ENCODE peak calls at places on chromosomes 13 and 19, in six cellular contexts. N is activated effector memory CD4-positive, alpha-beta T cell treated with Interleukin-2 at 50 U/mL for 16 hours; Y is H54; V is CD8-positive, alpha-beta T cell; I is SK-MEL-5; M is bronchial epithelial cell. G is an unnamed sample.

GRCh38 chr13:30016398-30016797 is 166.0 kb upstream of the UBL3 start:
- DNase-seq in N (no peak), Y (no peak), V (no peak), I (no peak), M (no peak), G (no peak)

GRCh38 chr13:36801035-36801434 is 18.0 kb upstream of the RFXAP start:
- DNase-seq in N (no peak), Y (no peak), V (no peak), I (no peak), M (no peak), G (no peak)

GRCh38 chr19:19410553-19411550 is 5.4 kb downstream of the GATAD2A start:
- DNase-seq in N (no peak), Y (no peak), V (no peak), I (no peak), M (no peak), G (no peak)

GRCh38 chr13:66765559-66765958 is 464.6 kb downstream of the PCDH9 start:
- DNase-seq in N (no peak), Y (no peak), V (no peak), I (no peak), M (peak), G (no peak)

GRCh38 chr19:956747-957451 is 27.2 kb upstream of the WDR18 start:
- DNase-seq in N (no peak), Y (peak), V (no peak), I (no peak), M (no peak), G (no peak)

GRCh38 chr19:35261356-35262100 is 7.2 kb upstream of the USF2 start:
- DNase-seq in N (no peak), Y (no peak), V (peak), I (no peak), M (no peak), G (no peak)

GRCh38 chr19:49690656-49691242 is at the start of gene CPT1C:
- DNase-seq in N (peak), Y (peak), V (peak), I (no peak), M (peak), G (no peak)

GRCh38 chr13:30394798-30395191 is 27.5 kb upstream of the UBE2L5 start:
- DNase-seq in N (no peak), Y (no peak), V (no peak), I (no peak), M (peak), G (no peak)

GRCh38 chr13:42612021-42612765 is 38.2 kb downstream of the TNFSF11 start:
- DNase-seq in N (no peak), Y (no peak), V (no peak), I (no peak), M (no peak), G (no peak)

GRCh38 chr13:61901946-61902541 is 486.4 kb upstream of the PCDH20 start:
- DNase-seq in N (no peak), Y (no peak), V (no peak), I (no peak), M (no peak), G (no peak)

G was measured in COLO829.